ENCODE peak calls at places on chromosomes 6 and 20, in nine cellular contexts. F is lower leg skin; Q is heart left ventricle; I is choroid plexus epithelial cell; G is A549; N is IMR-90; V is cardiac muscle cell; E is CD8-positive, alpha-beta T cell; L is GM10248. Z is an unnamed sample.

GRCh38 chr20:53679597-53680309 is 86.1 kb upstream of the ZNF217 start:
- DNase-seq in Q (no peak), G (peak), F (no peak), E (no peak), I (no peak), L (no peak), N (no peak), V (no peak), Z (no peak)

GRCh38 chr20:10758446-10758845 is 84.6 kb upstream of the JAG1 start:
- DNase-seq in N (peak), V (no peak), E (no peak), L (no peak), F (no peak), G (peak), Q (no peak), I (peak), Z (no peak)

GRCh38 chr6:34003962-34004361 is 141.9 kb downstream of the GRM4 start:
- DNase-seq in E (no peak), F (no peak), L (no peak), N (no peak), I (no peak), Q (no peak), G (no peak), V (no peak), Z (no peak)

GRCh38 chr6:6524951-6525350 is 63.6 kb upstream of the LY86 start:
- DNase-seq in V (no peak), E (no peak), I (no peak), L (no peak), Q (no peak), G (no peak), F (no peak), N (no peak), Z (no peak)

GRCh38 chr6:140393665-140394064 is 1019.2 kb upstream of the CITED2 start:
- DNase-seq in Q (no peak), L (no peak), E (no peak), F (no peak), I (peak), N (peak), G (no peak), V (no peak), Z (no peak)

GRCh38 chr20:63351811-63352591 is 9.1 kb downstream of the CHRNA4 start:
- DNase-seq in L (no peak), E (no peak), I (no peak), N (no peak), Q (peak), F (no peak), V (peak), G (no peak), Z (no peak)

GRCh38 chr20:11906626-11907480 is 10.8 kb upstream of the BTBD3 start:
- DNase-seq in N (no peak), F (no peak), E (no peak), G (no peak), Q (no peak), L (no peak), V (no peak), I (no peak), Z (no peak)

GRCh38 chr20:49431345-49431744 is 51.1 kb downstream of the KCNB1 start:
- DNase-seq in N (no peak), E (no peak), F (no peak), Q (no peak), V (no peak), L (no peak), G (peak), I (peak), Z (no peak)

GRCh38 chr6:61675734-61676133 is 610.3 kb downstream of the KHDRBS2 start:
- DNase-seq in I (no peak), E (no peak), G (no peak), V (no peak), F (no peak), L (no peak), Q (no peak), N (no peak), Z (no peak)

GRCh38 chr6:89297695-89298351 is 17.3 kb downstream of the GABRR2 start:
- DNase-seq in G (peak), V (no peak), L (peak), F (no peak), N (peak), I (peak), Q (peak), E (peak), Z (peak)

GRCh38 chr6:139017227-139017626 is 11.3 kb upstream of the ABRACL start:
- DNase-seq in E (no peak), Q (no peak), V (no peak), F (no peak), I (no peak), G (no peak), L (no peak), N (no peak), Z (no peak)
- TF ChIP-seq CTCF in E (no peak), Q (no peak), V (no peak), F (no peak), I (no peak), G (no peak), L (no peak), N (no peak), Z (no peak)

DNA sequence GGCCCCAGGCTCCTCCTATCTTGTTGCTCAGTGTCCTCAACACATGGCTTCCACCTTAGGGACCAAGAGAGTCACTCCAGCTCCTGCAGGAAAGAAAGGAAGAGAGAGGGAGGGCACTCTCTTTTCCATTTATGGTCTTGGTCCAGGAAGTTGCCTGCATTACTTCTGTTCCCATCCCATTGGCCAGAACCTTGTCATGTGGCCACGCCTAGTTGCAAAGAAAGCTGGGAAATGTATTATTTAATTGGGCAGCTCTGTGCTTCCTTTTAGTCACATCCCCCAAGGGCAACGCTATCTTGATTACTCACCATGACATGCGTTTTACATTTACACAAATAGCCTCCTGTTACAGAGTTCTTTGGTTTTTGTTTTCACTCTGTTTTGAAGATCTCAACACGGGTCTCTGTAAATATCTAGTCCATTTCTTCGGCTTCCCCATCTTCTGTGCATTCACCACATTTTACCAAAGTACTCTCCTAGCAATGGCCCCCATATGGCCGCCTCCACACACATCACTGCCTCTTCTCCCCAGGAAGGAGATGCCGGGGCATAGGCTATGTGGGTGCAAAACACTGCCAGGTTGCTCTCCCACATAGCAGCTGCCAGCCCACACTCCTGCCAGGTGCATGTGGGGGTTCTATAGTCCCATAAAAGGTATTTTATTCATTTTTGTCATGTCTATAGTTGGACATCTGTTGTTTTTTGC is 35.7 kb upstream of the ZMYND8 start:
- DNase-seq in Q (no peak), N (peak), F (peak), G (peak), E (no peak), I (peak), V (no peak), L (peak), Z (peak)
- TF ChIP-seq CTCF in Q (no peak), N (no peak), F (no peak), G (no peak), E (no peak), I (no peak), V (no peak), L (no peak), Z (no peak)

DNA sequence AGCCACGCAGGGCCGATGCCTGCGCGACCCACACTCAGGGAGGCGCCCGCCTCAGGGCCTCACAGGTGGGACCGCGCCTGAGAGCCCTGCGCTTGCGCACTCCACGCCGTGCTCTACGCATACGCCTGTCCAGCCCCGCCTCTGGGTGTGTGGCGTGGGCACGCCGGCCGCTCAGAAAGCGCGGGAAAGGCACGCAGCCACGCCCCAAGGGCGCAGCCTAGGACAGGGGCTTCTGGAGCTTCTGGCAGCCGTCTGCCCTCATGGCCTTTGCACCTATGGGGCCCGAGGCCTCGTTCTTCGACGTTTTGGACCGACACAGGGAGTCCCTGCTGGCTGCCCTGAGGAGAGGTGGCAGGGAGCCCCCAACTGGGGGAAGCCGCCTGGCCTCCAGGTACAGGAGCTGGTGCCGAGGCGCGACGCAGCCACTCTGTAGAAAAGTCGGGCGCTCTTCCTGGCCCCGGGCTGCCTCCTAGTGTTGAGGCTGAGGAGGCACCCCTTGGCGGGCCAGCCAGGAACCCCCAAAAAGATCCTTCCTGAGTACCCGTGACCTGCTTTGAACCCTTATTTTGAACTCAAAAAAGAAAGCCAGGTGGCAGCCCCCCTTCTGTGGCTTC is at the start of gene SPO11:
- DNase-seq in Q (no peak), L (no peak), E (no peak), F (no peak), G (no peak), N (no peak), I (no peak), V (peak), Z (no peak)
- TF ChIP-seq CTCF in Q (peak), L (peak), E (no peak), F (no peak), G (no peak), N (no peak), I (peak), V (no peak), Z (no peak)

GRCh38 chr20:46312075-46312944 is 4.0 kb upstream of the CDH22 start:
- DNase-seq in F (no peak), E (no peak), L (no peak), Q (no peak), N (no peak), V (peak), I (no peak), G (no peak), Z (no peak)
- TF ChIP-seq CTCF in F (no peak), E (no peak), L (no peak), Q (no peak), N (no peak), V (peak), I (no peak), G (no peak), Z (no peak)

GRCh38 chr20:17568972-17569471 is 853 bp upstream of the DSTN start:
- DNase-seq in F (peak), V (peak), I (peak), N (peak), G (peak), E (no peak), Q (peak), L (peak), Z (peak)

GRCh38 chr20:17571967-17572638 is 2.2 kb downstream of the DSTN start:
- DNase-seq in F (no peak), V (no peak), N (no peak), E (no peak), I (no peak), G (no peak), Q (no peak), L (no peak), Z (no peak)

GRCh38 chr20:17569616-17570346 is at the start of gene DSTN:
- DNase-seq in F (peak), V (peak), L (peak), N (peak), Q (peak), I (peak), E (peak), G (peak), Z (peak)

GRCh38 chr20:17571153-17571527 is 1.3 kb downstream of the DSTN start:
- DNase-seq in N (no peak), V (no peak), I (peak), E (no peak), L (peak), Q (no peak), G (no peak), F (no peak), Z (no peak)

GRCh38 chr20:17570347-17571152 is 675 bp downstream of the DSTN start:
- DNase-seq in G (peak), E (peak), Q (peak), N (peak), L (peak), F (peak), I (peak), V (peak), Z (no peak)
- TF ChIP-seq CTCF in G (peak), E (no peak), Q (no peak), N (peak), L (peak), F (no peak), I (no peak), V (peak), Z (no peak)

DNA sequence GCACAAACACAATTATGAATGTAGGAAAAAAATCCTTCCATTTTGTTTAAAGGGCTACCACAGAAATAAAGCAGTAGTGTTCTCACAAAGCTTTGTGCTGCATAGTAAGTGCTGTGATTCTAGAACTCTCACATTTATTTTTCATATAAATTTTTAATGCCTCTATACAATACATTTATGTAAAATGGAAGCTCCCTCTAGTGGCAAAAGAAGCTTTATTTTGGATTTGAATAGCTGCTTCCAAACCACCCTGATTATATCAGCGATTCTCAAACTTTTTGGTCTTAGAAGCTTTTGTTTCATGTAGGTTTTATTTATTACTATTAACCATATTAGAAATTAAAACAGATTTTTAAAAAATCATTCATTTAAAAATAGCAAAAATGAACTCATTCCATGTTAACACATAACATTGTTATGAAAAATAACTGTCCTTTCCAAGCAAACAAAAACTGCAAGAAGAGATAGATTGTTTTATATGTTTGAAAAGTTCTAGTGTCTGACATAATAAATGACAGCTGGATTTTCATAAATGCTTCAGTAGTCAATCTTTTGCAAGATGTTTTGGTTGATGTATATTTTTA is 38.4 kb downstream of the HS3ST5 start:
- DNase-seq in V (peak), G (peak), F (no peak), E (no peak), Q (no peak), N (peak), I (peak), L (no peak), Z (no peak)
- TF ChIP-seq CTCF in V (peak), G (peak), F (no peak), E (no peak), Q (peak), N (peak), I (peak), L (peak), Z (peak)